ENCODE peak calls at places on chromosomes 13 and 19, in seven cellular contexts. N is HL-60, P is bronchial epithelial cell, I is tibial nerve, B is mesothelial cell of epicardium, L is left lung, M is foreskin fibroblast. J is an unnamed sample.

GRCh38 chr19:55116232-55117062 is 990 bp downstream of the PPP1R12C start:
- DNase-seq in M (peak), P (peak), I (peak), L (peak), B (no peak), N (peak), J (no peak)

GRCh38 chr13:40787062-40787461 is 2.3 kb upstream of the SLC25A15 start:
- DNase-seq in I (no peak), P (no peak), M (peak), N (no peak), B (no peak), L (no peak), J (no peak)

GRCh38 chr19:5145521-5146511 is 176.9 kb downstream of the KDM4B start:
- DNase-seq in P (no peak), N (no peak), M (no peak), B (no peak), I (no peak), L (peak), J (no peak)

GRCh38 chr19:517721-518136 is 10.4 kb downstream of the TPGS1 start:
- DNase-seq in B (no peak), I (no peak), M (no peak), P (no peak), N (no peak), L (no peak), J (no peak)

GRCh38 chr19:19526581-19527370 is 1.9 kb upstream of the YJEFN3 start:
- DNase-seq in I (no peak), N (no peak), B (no peak), M (no peak), L (no peak), P (no peak), J (no peak)

GRCh38 chr13:57629821-57630235 is 1.7 kb upstream of the PCDH17 start:
- DNase-seq in B (peak), M (peak), L (peak), N (no peak), I (peak), P (peak), J (peak)

GRCh38 chr13:45482571-45483173 is 17.9 kb downstream of the COG3 start:
- DNase-seq in I (no peak), B (no peak), L (no peak), N (no peak), M (no peak), P (peak), J (no peak)

GRCh38 chr19:1102407-1103106 is 1.2 kb upstream of the GPX4 start:
- DNase-seq in P (peak), B (no peak), L (no peak), N (no peak), M (peak), I (peak), J (no peak)

GRCh38 chr13:62512194-62513141 is 1096.8 kb upstream of the PCDH20 start:
- DNase-seq in L (peak), I (no peak), N (no peak), B (no peak), M (peak), P (peak), J (no peak)

GRCh38 chr13:88925954-88926353 is 1254.8 kb downstream of the SLITRK5 start:
- DNase-seq in B (no peak), I (no peak), L (peak), P (no peak), M (no peak), N (no peak), J (no peak)

GRCh38 chr19:52391135-52391534 is 6.5 kb upstream of the ZNF528 start:
- DNase-seq in I (no peak), N (no peak), B (no peak), M (no peak), L (no peak), P (no peak), J (no peak)

GRCh38 chr13:80276371-80277289 is 64.3 kb downstream of the SPRY2 start:
- DNase-seq in I (peak), B (no peak), L (no peak), N (no peak), P (peak), M (no peak), J (no peak)

GRCh38 chr19:43586346-43586745 is 9.6 kb downstream of the IRGQ start:
- DNase-seq in I (no peak), L (no peak), P (no peak), M (no peak), B (no peak), N (no peak), J (no peak)

GRCh38 chr19:14418743-14419037 is 451 bp downstream of the DDX39A start:
- DNase-seq in I (no peak), L (no peak), P (peak), M (no peak), B (no peak), N (no peak), J (no peak)

GRCh38 chr19:41937525-41937924 is 9.3 kb upstream of the ERFL start:
- DNase-seq in M (no peak), I (no peak), B (no peak), L (no peak), P (no peak), N (no peak), J (no peak)

GRCh38 chr19:41936961-41937360 is 8.7 kb upstream of the ERFL start:
- DNase-seq in M (no peak), B (no peak), N (no peak), L (no peak), P (no peak), I (no peak), J (no peak)

GRCh38 chr19:41939861-41940442 is 11.7 kb upstream of the ERFL start:
- DNase-seq in B (peak), P (no peak), M (no peak), I (no peak), N (no peak), L (peak), J (peak)

GRCh38 chr19:41936416-41936850 is 8.2 kb upstream of the ERFL start:
- DNase-seq in M (no peak), P (peak), B (no peak), L (no peak), I (no peak), N (no peak), J (no peak)

GRCh38 chr19:41937976-41938375 is 9.7 kb upstream of the ERFL start:
- DNase-seq in I (no peak), P (no peak), B (no peak), M (no peak), N (no peak), L (no peak), J (no peak)
- TF ChIP-seq CTCF in I (no peak), P (no peak), B (no peak), M (no peak), N (no peak), L (no peak), J (no peak)

DNA sequence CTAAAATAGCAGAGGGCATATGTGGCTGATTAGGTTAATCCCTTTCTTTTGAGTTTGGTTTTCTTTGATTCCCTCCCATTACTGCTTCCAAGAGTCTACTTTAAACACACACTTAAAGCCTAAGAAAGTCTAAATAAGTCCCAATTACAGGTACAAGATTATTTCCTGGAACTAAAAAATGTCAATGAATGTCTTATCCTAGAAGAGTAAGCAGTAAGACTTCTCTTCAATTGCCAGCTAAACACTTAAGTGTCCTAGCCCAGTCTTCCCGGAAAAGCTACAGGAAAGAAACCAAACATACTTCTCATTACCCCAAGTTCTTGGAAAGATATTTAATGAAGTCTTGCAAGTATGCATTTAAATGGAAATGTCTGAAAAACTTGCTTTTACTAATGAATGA is 233.1 kb downstream of the DCLK1 start:
- DNase-seq in B (no peak), L (no peak), N (no peak), P (no peak), I (no peak), M (no peak), J (no peak)
- TF ChIP-seq CTCF in B (no peak), L (no peak), N (no peak), P (no peak), I (no peak), M (no peak), J (no peak)

DNA sequence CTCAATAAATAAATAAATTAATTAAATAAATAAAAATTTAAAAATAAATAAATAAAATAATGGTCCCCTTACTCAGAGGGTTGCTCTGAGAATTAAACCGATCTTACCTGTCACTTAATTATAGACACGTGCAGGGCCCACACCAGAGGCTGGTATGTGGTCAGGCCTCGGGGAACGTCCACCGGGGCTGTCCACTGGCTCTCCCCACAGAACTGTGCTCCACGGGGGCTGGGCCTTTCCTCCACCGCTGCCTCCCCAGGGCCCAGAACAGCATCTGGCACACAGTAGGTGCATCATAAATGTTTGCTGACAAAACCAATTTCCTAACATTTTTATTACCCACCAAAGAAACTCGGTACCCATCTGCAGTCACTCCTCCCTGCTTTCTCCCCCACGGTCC is 69.2 kb downstream of the CEBPG start:
- DNase-seq in L (no peak), B (no peak), I (no peak), P (no peak), M (no peak), N (no peak), J (no peak)
- TF ChIP-seq CTCF in L (no peak), B (no peak), I (no peak), P (no peak), M (no peak), N (no peak), J (no peak)

DNA sequence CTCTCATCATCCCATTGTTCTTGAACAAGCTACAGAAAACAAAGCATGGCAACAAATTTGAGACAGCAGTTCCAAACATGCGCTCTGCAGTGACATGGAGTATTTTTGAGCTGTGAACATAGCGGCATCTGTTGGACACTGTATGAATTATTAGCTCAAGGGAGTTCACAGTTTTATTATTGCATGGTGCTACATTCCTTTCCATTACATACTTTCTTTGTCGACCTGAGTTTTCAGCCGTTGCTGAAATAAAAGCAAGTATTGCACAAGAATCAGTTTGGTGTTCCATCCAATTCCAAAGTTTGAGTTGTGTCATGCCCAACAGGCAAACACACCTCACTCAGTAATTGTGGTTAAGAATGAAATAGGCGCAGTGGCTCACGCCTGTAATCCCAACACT is 30.1 kb upstream of the METTL21C start:
- DNase-seq in P (peak), N (no peak), M (peak), L (no peak), B (no peak), I (no peak), J (no peak)
- TF ChIP-seq CTCF in P (peak), N (peak), M (peak), L (peak), B (peak), I (no peak), J (peak)

DNA sequence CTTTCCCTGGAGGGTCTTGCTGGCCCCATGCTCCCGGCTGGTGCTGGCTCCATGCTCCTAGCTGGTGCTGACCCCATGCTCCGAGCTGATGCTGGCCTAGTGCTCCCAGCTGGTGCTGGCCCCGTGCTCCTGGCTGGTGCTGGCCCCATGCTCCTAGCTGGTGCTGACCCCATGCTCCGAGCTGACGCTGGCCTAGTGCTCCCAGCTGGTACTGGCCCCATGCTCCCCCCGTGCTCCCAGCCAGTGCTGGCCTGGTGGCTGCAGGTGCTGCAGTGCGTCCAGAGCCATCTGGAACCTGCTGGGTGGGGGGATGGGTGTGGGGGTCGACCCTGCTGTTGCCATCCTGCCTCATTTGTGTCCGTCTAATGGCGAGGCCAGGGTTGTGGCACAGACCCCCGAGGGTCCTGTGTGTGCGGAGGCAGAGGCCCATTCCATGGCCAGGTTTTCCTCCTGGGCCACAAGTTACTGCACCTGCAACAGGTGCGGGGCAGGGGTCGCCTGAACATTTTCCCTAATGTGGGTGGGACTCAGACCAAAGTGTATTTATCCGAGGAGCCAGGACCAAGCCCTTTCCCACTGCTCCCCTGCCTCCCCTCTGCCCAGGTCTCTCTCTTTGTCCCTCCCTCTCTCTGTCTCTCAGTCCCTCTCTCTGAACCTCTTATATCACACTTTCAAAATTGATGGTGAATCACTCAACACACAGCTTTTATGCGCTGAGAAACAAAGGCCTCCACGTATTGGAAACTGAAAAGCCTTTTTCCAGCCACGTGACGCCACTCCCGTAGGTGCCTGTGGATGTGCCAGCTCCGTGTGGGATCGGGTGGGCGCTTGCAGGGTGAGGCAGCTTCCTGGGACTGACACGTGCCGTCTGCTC is 45.1 kb downstream of the MCF2L start:
- DNase-seq in B (no peak), L (peak), P (peak), M (no peak), N (no peak), I (no peak), J (no peak)
- TF ChIP-seq CTCF in B (no peak), L (no peak), P (no peak), M (no peak), N (no peak), I (no peak), J (no peak)

GRCh38 chr19:35380450-35381124 is 9.7 kb downstream of the GPR42 start:
- DNase-seq in I (no peak), P (no peak), B (no peak), L (no peak), N (no peak), M (no peak), J (no peak)
- TF ChIP-seq CTCF in I (no peak), P (no peak), B (no peak), L (no peak), N (no peak), M (no peak), J (no peak)

GRCh38 chr19:50252111-50252886 is 48.9 kb downstream of the MYH14 start:
- DNase-seq in P (no peak), L (no peak), I (no peak), N (peak), B (no peak), M (peak), J (no peak)
- TF ChIP-seq CTCF in P (peak), L (peak), I (peak), N (peak), B (peak), M (peak), J (peak)

GRCh38 chr19:30882411-30883005 is 466.7 kb downstream of the TSHZ3 start:
- DNase-seq in L (no peak), B (no peak), P (no peak), N (no peak), I (no peak), M (no peak), J (no peak)

GRCh38 chr19:30887042-30887441 is 462.2 kb downstream of the TSHZ3 start:
- DNase-seq in P (no peak), L (no peak), B (peak), I (no peak), M (no peak), N (no peak), J (no peak)

GRCh38 chr19:30883071-30883470 is 466.2 kb downstream of the TSHZ3 start:
- DNase-seq in M (no peak), P (no peak), I (no peak), L (no peak), N (no peak), B (no peak), J (no peak)

GRCh38 chr19:30881986-30882385 is 467.2 kb downstream of the TSHZ3 start:
- DNase-seq in B (peak), P (no peak), N (no peak), L (no peak), I (no peak), M (no peak), J (no peak)

DNA sequence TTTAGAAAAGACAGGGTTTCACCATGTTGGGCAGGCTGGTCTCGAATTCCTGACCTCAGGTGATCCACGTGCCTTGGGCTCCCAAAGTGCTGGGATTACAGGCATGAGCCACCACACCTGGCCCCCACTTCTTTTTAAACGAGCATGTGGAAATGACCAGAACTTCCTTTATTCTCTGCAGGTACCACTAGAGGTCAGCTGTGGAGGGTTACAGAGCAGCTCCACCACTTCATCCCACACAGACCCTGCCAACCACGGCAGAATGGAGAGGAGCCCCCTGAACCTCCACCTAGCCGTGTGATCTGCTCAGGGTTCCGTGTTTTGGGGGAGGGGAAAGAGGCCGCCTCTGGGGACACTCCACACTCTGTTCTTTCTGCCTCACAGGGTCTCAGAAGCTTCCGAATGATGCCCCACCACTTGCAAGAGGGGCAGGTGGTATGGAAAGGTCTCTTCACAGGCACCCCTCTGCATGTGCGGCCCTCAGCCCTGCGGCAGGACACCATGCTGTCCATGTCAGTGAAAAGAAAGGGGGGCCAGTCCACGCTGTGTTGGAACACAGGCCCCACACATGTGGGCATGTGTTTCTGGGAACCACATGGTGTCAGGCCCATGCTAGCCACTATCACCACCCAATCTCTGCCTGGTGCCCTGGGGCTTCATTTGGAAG is 465.0 kb downstream of the TSHZ3 start:
- DNase-seq in B (peak), I (no peak), P (no peak), N (no peak), M (no peak), L (no peak), J (no peak)
- TF ChIP-seq CTCF in B (no peak), I (no peak), P (no peak), N (no peak), M (no peak), L (no peak), J (no peak)

DNA sequence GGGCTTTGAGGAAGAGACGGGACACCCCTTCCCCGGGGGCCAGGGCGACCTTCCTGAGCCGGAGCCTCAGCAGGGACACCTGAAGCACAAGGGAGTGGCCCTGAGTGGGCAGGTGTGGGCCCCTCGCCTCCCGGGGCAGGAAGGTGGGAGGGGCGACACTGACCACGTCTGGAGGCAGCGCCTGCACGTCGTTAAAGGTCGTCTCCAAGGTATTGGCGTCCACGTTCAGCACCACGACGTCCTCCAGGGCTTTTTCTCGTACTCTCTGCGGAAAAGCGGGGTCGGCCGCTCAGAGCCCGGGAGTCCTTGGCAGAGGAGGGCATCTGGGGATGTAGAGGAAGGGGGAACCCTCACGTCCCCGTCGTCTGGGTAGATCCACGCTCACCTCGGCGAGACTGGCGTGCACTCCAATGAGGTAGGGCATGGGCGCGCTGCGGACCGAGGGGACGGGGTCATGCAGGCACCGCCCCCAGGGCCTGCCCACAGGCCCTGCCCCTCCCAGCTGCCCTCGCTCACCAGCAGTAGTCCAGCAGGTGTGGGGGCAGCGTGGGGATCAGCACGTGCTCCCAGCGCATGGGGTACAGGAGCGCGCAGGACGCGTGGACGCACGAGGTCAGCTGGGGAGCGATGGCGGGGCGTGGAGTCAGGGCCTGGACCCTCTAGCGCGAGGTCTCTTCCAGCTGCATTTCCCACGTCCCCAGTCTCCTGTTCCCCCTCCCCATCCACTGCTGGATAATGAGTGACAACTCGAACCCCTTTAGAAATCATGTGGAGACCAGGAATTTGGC is 6.1 kb downstream of the DENND1C start:
- DNase-seq in M (no peak), N (no peak), B (no peak), I (no peak), L (no peak), P (no peak), J (no peak)
- TF ChIP-seq CTCF in M (no peak), N (no peak), B (no peak), I (no peak), L (no peak), P (no peak), J (no peak)

J was measured in D721Med.